ENCODE peak calls at places on chromosomes 5 and 9, in seven cellular contexts. M, F, B, J, K, Y and C are unnamed samples.

GRCh38 chr9:133460405-133461175 is 812 bp downstream of the CACFD1 start:
- DNase-seq in M (peak), F (no peak), B (no peak), J (peak), K (no peak), Y (peak), C (peak)

GRCh38 chr5:149135536-149136201 is 5.6 kb upstream of the ABLIM3 start:
- DNase-seq in M (no peak), F (no peak), B (no peak), J (no peak), K (no peak), Y (no peak), C (no peak)

GRCh38 chr5:55226027-55226933 is 835 bp downstream of the MCIDAS start:
- DNase-seq in M (peak), F (no peak), B (no peak), J (no peak), K (no peak), Y (peak), C (peak)

GRCh38 chr5:100517301-100517974 is 17.7 kb upstream of the FAM174A start:
- DNase-seq in M (peak), F (no peak), B (peak), J (no peak), K (no peak), Y (peak), C (peak)

GRCh38 chr5:10374032-10374431 is 20.5 kb downstream of the MARCHF6 start:
- DNase-seq in M (no peak), F (no peak), B (no peak), J (no peak), K (no peak), Y (no peak), C (no peak)

GRCh38 chr5:83151821-83152220 is 74.5 kb downstream of the XRCC4 start:
- DNase-seq in M (no peak), F (no peak), B (no peak), J (no peak), K (no peak), Y (no peak), C (no peak)

GRCh38 chr5:169213479-169213878 is 87.5 kb downstream of the SLIT3 start:
- DNase-seq in M (no peak), F (no peak), B (no peak), J (no peak), K (no peak), Y (no peak), C (no peak)

GRCh38 chr5:155252717-155253116 is 239.2 kb downstream of the KIF4B start:
- DNase-seq in M (no peak), F (no peak), B (no peak), J (no peak), K (no peak), Y (no peak), C (no peak)

GRCh38 chr5:10914741-10915480 is 153.9 kb upstream of the DAP start:
- DNase-seq in M (no peak), F (no peak), B (no peak), J (no peak), K (no peak), Y (no peak), C (no peak)

GRCh38 chr9:118586978-118587377 is 782.3 kb downstream of the BRINP1 start:
- DNase-seq in M (no peak), F (no peak), B (no peak), J (no peak), K (no peak), Y (no peak), C (no peak)

GRCh38 chr5:62578540-62578939 is at the start of gene LRRC70:
- DNase-seq in M (peak), F (no peak), B (no peak), J (no peak), K (no peak), Y (no peak), C (no peak)

GRCh38 chr5:140398379-140398811 is 3.2 kb upstream of the ANKHD1 start:
- DNase-seq in M (no peak), F (no peak), B (peak), J (no peak), K (no peak), Y (no peak), C (no peak)

GRCh38 chr9:115262477-115262876 is 144.5 kb upstream of the TNC start:
- DNase-seq in M (no peak), F (no peak), B (peak), J (peak), K (no peak), Y (peak), C (peak)

GRCh38 chr5:115452083-115452482 is 92.5 kb downstream of the FEM1C start:
- DNase-seq in M (no peak), F (no peak), B (no peak), J (no peak), K (no peak), Y (no peak), C (no peak)

GRCh38 chr5:173210877-173211276 is 24.1 kb downstream of the NKX2-5 start:
- DNase-seq in M (no peak), F (no peak), B (no peak), J (no peak), K (no peak), Y (no peak), C (peak)
- H3K27ac ChIP-seq in M (no peak), F (no peak), B (no peak), J (no peak), K (no peak), Y (no peak), C (no peak)

GRCh38 chr9:116647515-116647809 is 39.6 kb upstream of the TRIM32 start:
- DNase-seq in M (no peak), F (no peak), B (no peak), J (peak), K (no peak), Y (no peak), C (no peak)
- H3K27ac ChIP-seq in M (no peak), F (no peak), B (no peak), J (no peak), K (no peak), Y (no peak), C (no peak)

DNA sequence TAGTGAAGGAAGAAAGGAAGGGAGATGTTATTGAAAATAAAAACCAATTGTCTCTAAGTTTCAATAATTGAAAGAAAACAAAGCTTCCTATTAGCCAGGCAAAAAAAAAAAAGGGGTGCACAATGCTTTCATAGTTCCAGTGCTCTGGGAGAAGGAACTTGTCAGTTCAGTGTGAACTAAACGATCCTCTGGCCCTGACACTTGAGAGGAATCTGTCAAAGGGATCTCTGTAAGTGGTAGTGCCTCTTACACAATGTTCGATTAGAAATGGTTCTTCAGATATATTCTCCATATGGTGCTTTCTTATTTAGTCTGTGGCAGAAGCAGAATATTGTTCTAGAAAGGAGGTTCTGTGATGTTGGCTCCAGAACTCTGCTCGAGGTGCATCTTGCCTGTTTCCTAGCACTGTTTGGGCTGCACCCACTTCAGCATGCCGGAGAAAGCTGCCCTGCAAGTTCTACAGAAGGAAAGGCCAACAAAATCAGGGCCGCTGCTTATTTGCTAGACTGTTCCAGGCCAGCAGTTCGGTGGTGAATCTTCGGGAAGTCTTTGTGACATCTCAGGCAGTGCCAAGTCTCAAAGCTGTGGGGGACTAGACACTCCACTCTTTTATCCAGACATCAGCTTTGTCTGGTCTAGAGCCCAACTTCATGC is 90.9 kb downstream of the PIK3R1 start:
- DNase-seq in M (no peak), F (no peak), B (no peak), J (no peak), K (no peak), Y (no peak), C (no peak)
- H3K27ac ChIP-seq in M (no peak), F (peak), B (no peak), J (peak), K (no peak), Y (no peak), C (no peak)

GRCh38 chr9:109906766-109907382 is 126.9 kb downstream of the PALM2AKAP2 start:
- DNase-seq in M (peak), F (no peak), B (no peak), J (no peak), K (no peak), Y (no peak), C (no peak)
- H3K27ac ChIP-seq in M (peak), F (peak), B (no peak), J (peak), K (no peak), Y (peak), C (peak)